ENCODE peak calls at places on chromosomes 5 and 9, in nine cellular contexts. V, Z, I, S, Q, A, W, M and N are unnamed samples.

GRCh38 chr5:79224275-79224984 is 11.5 kb upstream of the JMY start:
- DNase-seq in V (no peak), Z (no peak), I (no peak), S (no peak), Q (no peak), A (no peak), W (no peak), M (peak; percentile 4), N (no peak)

GRCh38 chr9:134481762-134482161 is 155.5 kb downstream of the RXRA start:
- DNase-seq in V (no peak), Z (no peak), I (no peak), S (no peak), Q (no peak), A (no peak), W (no peak), M (no peak), N (no peak)

GRCh38 chr5:154221371-154221896 is 30.9 kb downstream of the GALNT10 start:
- DNase-seq in V (no peak), Z (no peak), I (peak; percentile 37), S (no peak), Q (no peak), A (no peak), W (peak; percentile 29), M (no peak), N (no peak)

GRCh38 chr9:16521868-16522381 is 348.5 kb downstream of the BNC2 start:
- DNase-seq in V (no peak), Z (no peak), I (no peak), S (no peak), Q (no peak), A (no peak), W (no peak), M (no peak), N (no peak)

GRCh38 chr9:115939065-115939765 is 214.4 kb upstream of the PAPPA start:
- DNase-seq in V (no peak), Z (no peak), I (no peak), S (no peak), Q (no peak), A (no peak), W (no peak), M (no peak), N (no peak)

GRCh38 chr9:129550199-129550839 is 70.6 kb downstream of the C9orf50 start:
- DNase-seq in V (no peak), Z (no peak), I (no peak), S (peak; percentile 87), Q (peak; percentile 95), A (no peak), W (peak; percentile 78), M (no peak), N (peak; percentile 91)

GRCh38 chr9:34463098-34463900 is 4.7 kb downstream of the DNAI1 start:
- DNase-seq in V (no peak), Z (no peak), I (peak; percentile 37), S (no peak), Q (no peak), A (no peak), W (no peak), M (no peak), N (no peak)

GRCh38 chr5:81420039-81420667 is 26.2 kb upstream of the ACOT12 start:
- DNase-seq in V (no peak), Z (no peak), I (peak; percentile 74), S (no peak), Q (no peak), A (no peak), W (no peak), M (no peak), N (no peak)

GRCh38 chr9:132369421-132369820 is 14.6 kb upstream of the SETX start:
- DNase-seq in V (no peak), Z (no peak), I (no peak), S (no peak), Q (no peak), A (no peak), W (no peak), M (no peak), N (no peak)

GRCh38 chr5:132549586-132549985 is 6.3 kb upstream of the IL5 start:
- DNase-seq in V (no peak), Z (no peak), I (no peak), S (no peak), Q (no peak), A (no peak), W (no peak), M (no peak), N (no peak)

GRCh38 chr5:152072076-152072475 is 147.4 kb upstream of the GLRA1 start:
- DNase-seq in V (no peak), Z (no peak), I (no peak), S (no peak), Q (peak; percentile 45), A (no peak), W (no peak), M (no peak), N (no peak)

GRCh38 chr9:132935021-132935420 is 9.4 kb downstream of the TSC1 start:
- DNase-seq in V (no peak), Z (no peak), I (no peak), S (no peak), Q (no peak), A (no peak), W (no peak), M (no peak), N (no peak)

GRCh38 chr5:87322381-87322780 is 54.7 kb downstream of the RASA1 start:
- DNase-seq in V (no peak), Z (no peak), I (no peak), S (no peak), Q (no peak), A (no peak), W (no peak), M (no peak), N (no peak)

GRCh38 chr5:114658179-114658578 is 296.3 kb downstream of the KCNN2 start:
- DNase-seq in V (no peak), Z (no peak), I (no peak), S (no peak), Q (no peak), A (no peak), W (no peak), M (no peak), N (no peak)

GRCh38 chr5:160230686-160231527 is 1.6 kb downstream of the FABP6 start:
- DNase-seq in V (peak; percentile 74), Z (no peak), I (no peak), S (no peak), Q (no peak), A (no peak), W (peak; percentile 13), M (no peak), N (no peak)

GRCh38 chr9:90002299-90003045 is 397.7 kb downstream of the GADD45G start:
- DNase-seq in V (no peak), Z (no peak), I (no peak), S (no peak), Q (no peak), A (no peak), W (no peak), M (peak; percentile 45), N (no peak)
- H3K27ac ChIP-seq in V (no peak overlapping the region), Z (no peak overlapping the region), I (no peak overlapping the region), S (no peak overlapping the region), Q (peak overlapping the region; percentile 88), A (no peak overlapping the region), W (no peak overlapping the region), M (peak overlapping the region; percentile 19), N (no peak overlapping the region)

DNA sequence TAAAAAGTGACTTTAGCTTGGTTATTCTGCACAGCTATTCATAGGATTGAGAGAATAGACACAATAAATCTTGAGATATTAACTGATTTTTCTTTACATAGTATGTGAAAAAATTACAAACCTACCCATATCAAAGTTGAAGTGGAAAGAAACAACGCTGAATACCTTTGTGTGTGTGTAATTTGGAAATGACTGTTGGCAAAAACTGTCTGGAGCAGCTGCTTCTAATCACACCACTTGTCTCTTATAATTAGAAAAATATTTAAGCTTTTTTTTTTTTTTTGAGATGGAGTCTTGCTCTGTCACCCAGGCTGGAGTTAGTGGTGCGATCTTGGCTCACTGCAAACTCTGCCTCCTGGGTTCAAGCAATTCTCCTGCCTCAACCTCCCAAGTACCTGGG is 110.8 kb upstream of the POC5 start:
- DNase-seq in V (no peak), Z (no peak), I (no peak), S (no peak), Q (no peak), A (no peak), W (no peak), M (no peak), N (no peak)
- TF ChIP-seq POLR2AphosphoS5 in V (no peak), Z (no peak), I (no peak), S (no peak), Q (no peak), A (no peak), W (no peak), M (no peak), N (no peak)

GRCh38 chr9:136010615-136011341 is 49.6 kb upstream of the UBAC1 start:
- DNase-seq in V (no peak), Z (no peak), I (no peak), S (no peak), Q (no peak), A (no peak), W (no peak), M (no peak), N (peak; percentile 76)
- TF ChIP-seq POLR2A in V (no peak), Z (no peak), I (no peak), S (no peak), Q (no peak), A (no peak), W (no peak), M (no peak), N (no peak)

DNA sequence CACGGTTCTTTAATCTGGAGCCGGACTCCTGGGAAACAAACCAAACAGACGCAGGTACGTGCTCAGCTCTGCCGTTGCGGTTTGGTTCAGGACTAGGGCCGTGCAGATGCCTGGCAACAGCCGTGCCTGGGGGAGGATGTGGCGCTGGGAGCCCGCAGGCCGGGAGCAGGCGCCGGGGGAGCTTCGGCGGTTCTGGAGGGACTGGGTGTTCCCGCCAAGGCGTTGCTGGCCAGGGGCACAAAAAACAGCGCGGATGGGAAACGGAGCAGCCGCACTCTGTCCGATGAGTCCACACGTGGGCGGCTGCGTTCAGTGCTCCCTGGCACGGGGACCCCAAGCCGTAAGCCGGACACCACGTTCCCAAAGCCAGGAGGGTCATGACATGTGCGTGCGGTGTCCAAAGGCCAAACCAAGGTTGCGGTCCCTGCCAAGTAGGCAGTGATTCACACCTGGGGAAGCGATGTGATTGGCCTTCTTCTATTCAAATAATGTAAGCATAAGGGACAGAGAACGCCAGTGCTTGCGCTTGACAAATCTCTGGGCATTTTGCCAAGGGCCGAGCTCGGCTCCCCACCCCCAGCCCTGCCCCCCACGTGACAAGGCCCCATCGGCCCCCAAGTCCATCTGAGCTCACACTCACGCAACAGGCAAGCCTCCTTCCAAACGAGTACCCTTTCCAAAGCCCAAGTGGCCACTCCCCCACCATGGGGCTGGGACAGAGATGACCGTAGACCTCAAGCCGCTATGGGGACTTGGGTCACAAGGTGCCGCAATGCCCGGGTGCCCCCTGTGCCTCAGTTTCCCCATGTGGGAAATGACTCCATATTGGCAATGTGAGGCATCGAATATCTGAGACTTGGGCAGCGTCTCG is 49.7 kb upstream of the NKD2 start:
- DNase-seq in V (no peak), Z (peak; percentile 69), I (peak; percentile 13), S (peak; percentile 59), Q (no peak), A (peak; percentile 75), W (peak; percentile 28), M (peak; percentile 77), N (peak; percentile 70)
- H3K27ac ChIP-seq in V (no peak overlapping the region), Z (no peak overlapping the region), I (no peak overlapping the region), S (peak overlapping the region; percentile 44), Q (no peak overlapping the region), A (no peak overlapping the region), W (no peak overlapping the region), M (no peak overlapping the region), N (no peak overlapping the region)

GRCh38 chr9:107600060-107600573 is 110.5 kb upstream of the KLF4 start:
- DNase-seq in V (no peak), Z (no peak), I (no peak), S (no peak), Q (no peak), A (no peak), W (peak; percentile 50), M (no peak), N (no peak)
- TF ChIP-seq POLR2AphosphoS5 in V (no peak), Z (no peak), I (no peak), S (no peak), Q (peak; percentile 27), A (no peak), W (peak; percentile 62), M (no peak), N (no peak)